ENCODE peak calls at places on chromosomes 4 and X, in seven cellular contexts. One of them, this sample, is unnamed.

GRCh38 chrX:119647552-119648420 is 41.6 kb upstream of the NKRF start:
- DNase-seq in endothelial cell: no peak
- DNase-seq in AG09309: no peak
- DNase-seq in astrocyte of the spinal cord: no peak
- DNase-seq in foreskin keratinocyte: no peak
- DNase-seq in fibroblast of mammary gland: no peak
- DNase-seq in adrenal gland: no peak
- DNase-seq in this sample: no peak

GRCh38 chr4:146105464-146105863 is 70.1 kb upstream of the LSM6 start:
- DNase-seq in astrocyte of the spinal cord: no peak
- DNase-seq in adrenal gland: no peak
- DNase-seq in fibroblast of mammary gland: no peak
- DNase-seq in foreskin keratinocyte: peak
- DNase-seq in endothelial cell: no peak
- DNase-seq in AG09309: no peak
- DNase-seq in this sample: no peak

GRCh38 chrX:104113237-104113965 is 1.1 kb downstream of the ZCCHC18 start:
- DNase-seq in AG09309: no peak
- DNase-seq in astrocyte of the spinal cord: peak
- DNase-seq in foreskin keratinocyte: peak
- DNase-seq in adrenal gland: peak
- DNase-seq in fibroblast of mammary gland: peak
- DNase-seq in endothelial cell: peak
- DNase-seq in this sample: no peak

GRCh38 chrX:72652132-72652531 is 62.0 kb downstream of the PHKA1 start:
- DNase-seq in AG09309: no peak
- DNase-seq in endothelial cell: no peak
- DNase-seq in foreskin keratinocyte: no peak
- DNase-seq in adrenal gland: no peak
- DNase-seq in astrocyte of the spinal cord: no peak
- DNase-seq in fibroblast of mammary gland: no peak
- DNase-seq in this sample: no peak

GRCh38 chr4:87375719-87376291 is 15.2 kb downstream of the HSD17B11 start:
- DNase-seq in endothelial cell: no peak
- DNase-seq in astrocyte of the spinal cord: peak
- DNase-seq in adrenal gland: peak
- DNase-seq in foreskin keratinocyte: peak
- DNase-seq in fibroblast of mammary gland: peak
- DNase-seq in AG09309: peak
- DNase-seq in this sample: no peak

GRCh38 chr4:143489116-143489515 is 24.4 kb upstream of the SMARCA5 start:
- DNase-seq in endothelial cell: no peak
- DNase-seq in astrocyte of the spinal cord: peak
- DNase-seq in fibroblast of mammary gland: peak
- DNase-seq in foreskin keratinocyte: peak
- DNase-seq in AG09309: no peak
- DNase-seq in adrenal gland: no peak
- DNase-seq in this sample: no peak

GRCh38 chr4:100076753-100077152 is 113.5 kb downstream of the DDIT4L start:
- DNase-seq in fibroblast of mammary gland: peak
- DNase-seq in adrenal gland: no peak
- DNase-seq in AG09309: no peak
- DNase-seq in foreskin keratinocyte: no peak
- DNase-seq in astrocyte of the spinal cord: no peak
- DNase-seq in endothelial cell: no peak
- DNase-seq in this sample: no peak

GRCh38 chrX:130106071-130106470 is 4.2 kb downstream of the ELF4 start:
- DNase-seq in AG09309: no peak
- DNase-seq in fibroblast of mammary gland: peak
- DNase-seq in astrocyte of the spinal cord: no peak
- DNase-seq in adrenal gland: peak
- DNase-seq in foreskin keratinocyte: no peak
- DNase-seq in endothelial cell: no peak
- DNase-seq in this sample: no peak

GRCh38 chr4:122606364-122607043 is 14.4 kb downstream of the IL21 start:
- DNase-seq in foreskin keratinocyte: no peak
- DNase-seq in endothelial cell: no peak
- DNase-seq in astrocyte of the spinal cord: no peak
- DNase-seq in AG09309: no peak
- DNase-seq in adrenal gland: no peak
- DNase-seq in fibroblast of mammary gland: no peak
- DNase-seq in this sample: no peak

GRCh38 chr4:137432431-137432830 is 99.9 kb downstream of the PCDH18 start:
- DNase-seq in AG09309: no peak
- DNase-seq in astrocyte of the spinal cord: peak
- DNase-seq in foreskin keratinocyte: no peak
- DNase-seq in fibroblast of mammary gland: no peak
- DNase-seq in endothelial cell: no peak
- DNase-seq in adrenal gland: no peak
- DNase-seq in this sample: no peak

GRCh38 chr4:99507762-99508161 is 3.1 kb upstream of the C4orf17 start:
- DNase-seq in fibroblast of mammary gland: no peak
- DNase-seq in foreskin keratinocyte: peak
- DNase-seq in AG09309: no peak
- DNase-seq in astrocyte of the spinal cord: no peak
- DNase-seq in endothelial cell: no peak
- DNase-seq in adrenal gland: no peak
- DNase-seq in this sample: no peak

GRCh38 chr4:57410331-57411052 is 300.3 kb upstream of the IGFBP7 start:
- DNase-seq in fibroblast of mammary gland: no peak
- DNase-seq in foreskin keratinocyte: no peak
- DNase-seq in AG09309: no peak
- DNase-seq in astrocyte of the spinal cord: no peak
- DNase-seq in endothelial cell: no peak
- DNase-seq in adrenal gland: no peak
- DNase-seq in this sample: no peak

GRCh38 chr4:121690001-121690400 is 6.8 kb downstream of the ANXA5 start:
- DNase-seq in fibroblast of mammary gland: peak
- DNase-seq in astrocyte of the spinal cord: peak
- DNase-seq in endothelial cell: no peak
- DNase-seq in foreskin keratinocyte: peak
- DNase-seq in AG09309: peak
- DNase-seq in adrenal gland: no peak
- DNase-seq in this sample: no peak

GRCh38 chr4:133147922-133148689 is 988 bp upstream of the PCDH10 start:
- DNase-seq in adrenal gland: no peak
- DNase-seq in AG09309: no peak
- DNase-seq in endothelial cell: peak
- DNase-seq in fibroblast of mammary gland: peak
- DNase-seq in foreskin keratinocyte: peak
- DNase-seq in astrocyte of the spinal cord: peak
- DNase-seq in this sample: peak

GRCh38 chr4:8276358-8277240 is 7.0 kb downstream of the HTRA3 start:
- DNase-seq in foreskin keratinocyte: no peak
- DNase-seq in AG09309: no peak
- DNase-seq in astrocyte of the spinal cord: peak
- DNase-seq in fibroblast of mammary gland: peak
- DNase-seq in adrenal gland: peak
- DNase-seq in endothelial cell: no peak
- DNase-seq in this sample: no peak

GRCh38 chrX:115693476-115693875 is 132.5 kb downstream of the PLS3 start:
- DNase-seq in AG09309: no peak
- DNase-seq in adrenal gland: no peak
- DNase-seq in foreskin keratinocyte: no peak
- DNase-seq in endothelial cell: no peak
- DNase-seq in astrocyte of the spinal cord: no peak
- DNase-seq in fibroblast of mammary gland: no peak
- DNase-seq in this sample: no peak

GRCh38 chr4:149823770-149824221 is 8.2 kb upstream of the IQCM start:
- DNase-seq in foreskin keratinocyte: peak
- DNase-seq in astrocyte of the spinal cord: peak
- DNase-seq in fibroblast of mammary gland: peak
- DNase-seq in adrenal gland: no peak
- DNase-seq in AG09309: peak
- DNase-seq in endothelial cell: no peak
- DNase-seq in this sample: no peak

GRCh38 chr4:107444-108429 is 16.6 kb upstream of the ZNF718 start:
- DNase-seq in fibroblast of mammary gland: no peak
- DNase-seq in adrenal gland: no peak
- DNase-seq in endothelial cell: peak
- DNase-seq in astrocyte of the spinal cord: no peak
- DNase-seq in foreskin keratinocyte: no peak
- DNase-seq in AG09309: no peak
- DNase-seq in this sample: no peak

GRCh38 chr4:181952478-181952877 is 290.7 kb upstream of the TENM3 start:
- DNase-seq in adrenal gland: peak
- DNase-seq in fibroblast of mammary gland: peak
- DNase-seq in AG09309: peak
- DNase-seq in foreskin keratinocyte: peak
- DNase-seq in endothelial cell: no peak
- DNase-seq in astrocyte of the spinal cord: peak
- DNase-seq in this sample: no peak

GRCh38 chr4:189804884-189805283 is 135.8 kb upstream of the FRG1 start:
- DNase-seq in foreskin keratinocyte: no peak
- DNase-seq in fibroblast of mammary gland: no peak
- DNase-seq in endothelial cell: no peak
- DNase-seq in astrocyte of the spinal cord: no peak
- DNase-seq in adrenal gland: no peak
- DNase-seq in AG09309: no peak
- DNase-seq in this sample: no peak

GRCh38 chrX:147565239-147565638 is 346.5 kb upstream of the FMR1 start:
- DNase-seq in fibroblast of mammary gland: peak
- DNase-seq in AG09309: no peak
- DNase-seq in adrenal gland: no peak
- DNase-seq in endothelial cell: no peak
- DNase-seq in foreskin keratinocyte: peak
- DNase-seq in astrocyte of the spinal cord: no peak
- DNase-seq in this sample: no peak

GRCh38 chr4:181685911-181686310 is 557.3 kb upstream of the TENM3 start:
- DNase-seq in foreskin keratinocyte: peak
- DNase-seq in fibroblast of mammary gland: peak
- DNase-seq in astrocyte of the spinal cord: peak
- DNase-seq in AG09309: peak
- DNase-seq in endothelial cell: no peak
- DNase-seq in adrenal gland: no peak
- DNase-seq in this sample: no peak

GRCh38 chr4:19135886-19136633 is 1114.5 kb upstream of the LCORL start:
- DNase-seq in AG09309: no peak
- DNase-seq in adrenal gland: no peak
- DNase-seq in astrocyte of the spinal cord: no peak
- DNase-seq in endothelial cell: no peak
- DNase-seq in fibroblast of mammary gland: no peak
- DNase-seq in foreskin keratinocyte: no peak
- DNase-seq in this sample: no peak

GRCh38 chr4:2045518-2045951 is 13.6 kb upstream of the NAT8L start:
- DNase-seq in fibroblast of mammary gland: no peak
- DNase-seq in foreskin keratinocyte: no peak
- DNase-seq in astrocyte of the spinal cord: no peak
- DNase-seq in AG09309: no peak
- DNase-seq in endothelial cell: no peak
- DNase-seq in adrenal gland: peak
- DNase-seq in this sample: no peak

GRCh38 chrX:72142094-72142843 is 10.6 kb upstream of the RTL5 start:
- DNase-seq in adrenal gland: no peak
- DNase-seq in endothelial cell: no peak
- DNase-seq in foreskin keratinocyte: no peak
- DNase-seq in AG09309: no peak
- DNase-seq in fibroblast of mammary gland: no peak
- DNase-seq in astrocyte of the spinal cord: no peak
- DNase-seq in this sample: no peak

GRCh38 chrX:48761674-48762471 is at the start of gene GLOD5:
- DNase-seq in endothelial cell: peak
- DNase-seq in foreskin keratinocyte: peak
- DNase-seq in AG09309: no peak
- DNase-seq in adrenal gland: peak
- DNase-seq in astrocyte of the spinal cord: no peak
- DNase-seq in fibroblast of mammary gland: peak
- DNase-seq in this sample: peak
- TF ChIP-seq CTCF in endothelial cell: no peak
- TF ChIP-seq CTCF in foreskin keratinocyte: peak
- TF ChIP-seq CTCF in AG09309: peak
- TF ChIP-seq CTCF in adrenal gland: no peak
- TF ChIP-seq CTCF in astrocyte of the spinal cord: peak
- TF ChIP-seq CTCF in fibroblast of mammary gland: no peak
- TF ChIP-seq CTCF in this sample: no peak

GRCh38 chr4:6684656-6685055 is 9.0 kb upstream of the S100P start:
- DNase-seq in astrocyte of the spinal cord: no peak
- DNase-seq in foreskin keratinocyte: no peak
- DNase-seq in adrenal gland: no peak
- DNase-seq in fibroblast of mammary gland: no peak
- DNase-seq in AG09309: no peak
- DNase-seq in endothelial cell: no peak
- DNase-seq in this sample: no peak

GRCh38 chr4:6687947-6688878 is 5.5 kb upstream of the S100P start:
- DNase-seq in AG09309: no peak
- DNase-seq in foreskin keratinocyte: no peak
- DNase-seq in adrenal gland: peak
- DNase-seq in endothelial cell: no peak
- DNase-seq in fibroblast of mammary gland: no peak
- DNase-seq in astrocyte of the spinal cord: no peak
- DNase-seq in this sample: no peak

GRCh38 chr4:6682862-6683590 is 10.7 kb upstream of the S100P start:
- DNase-seq in endothelial cell: no peak
- DNase-seq in foreskin keratinocyte: no peak
- DNase-seq in astrocyte of the spinal cord: no peak
- DNase-seq in AG09309: no peak
- DNase-seq in adrenal gland: no peak
- DNase-seq in fibroblast of mammary gland: no peak
- DNase-seq in this sample: no peak

GRCh38 chr4:6688879-6689505 is 4.7 kb upstream of the S100P start:
- DNase-seq in endothelial cell: no peak
- DNase-seq in fibroblast of mammary gland: peak
- DNase-seq in AG09309: peak
- DNase-seq in astrocyte of the spinal cord: peak
- DNase-seq in foreskin keratinocyte: peak
- DNase-seq in adrenal gland: peak
- DNase-seq in this sample: peak

GRCh38 chr4:6686104-6686787 is 7.4 kb upstream of the S100P start:
- DNase-seq in fibroblast of mammary gland: no peak
- DNase-seq in foreskin keratinocyte: no peak
- DNase-seq in astrocyte of the spinal cord: no peak
- DNase-seq in endothelial cell: no peak
- DNase-seq in adrenal gland: no peak
- DNase-seq in AG09309: no peak
- DNase-seq in this sample: no peak
- TF ChIP-seq CTCF in fibroblast of mammary gland: no peak
- TF ChIP-seq CTCF in foreskin keratinocyte: no peak
- TF ChIP-seq CTCF in astrocyte of the spinal cord: no peak
- TF ChIP-seq CTCF in endothelial cell: no peak
- TF ChIP-seq CTCF in adrenal gland: no peak
- TF ChIP-seq CTCF in AG09309: no peak
- TF ChIP-seq CTCF in this sample: no peak

GRCh38 chrX:44494357-44494756 is 48.3 kb downstream of the FUNDC1 start:
- DNase-seq in AG09309: no peak
- DNase-seq in foreskin keratinocyte: no peak
- DNase-seq in endothelial cell: no peak
- DNase-seq in astrocyte of the spinal cord: no peak
- DNase-seq in adrenal gland: no peak
- DNase-seq in fibroblast of mammary gland: no peak
- DNase-seq in this sample: no peak
- TF ChIP-seq CTCF in AG09309: no peak
- TF ChIP-seq CTCF in foreskin keratinocyte: no peak
- TF ChIP-seq CTCF in endothelial cell: no peak
- TF ChIP-seq CTCF in astrocyte of the spinal cord: no peak
- TF ChIP-seq CTCF in adrenal gland: no peak
- TF ChIP-seq CTCF in fibroblast of mammary gland: no peak
- TF ChIP-seq CTCF in this sample: no peak

DNA sequence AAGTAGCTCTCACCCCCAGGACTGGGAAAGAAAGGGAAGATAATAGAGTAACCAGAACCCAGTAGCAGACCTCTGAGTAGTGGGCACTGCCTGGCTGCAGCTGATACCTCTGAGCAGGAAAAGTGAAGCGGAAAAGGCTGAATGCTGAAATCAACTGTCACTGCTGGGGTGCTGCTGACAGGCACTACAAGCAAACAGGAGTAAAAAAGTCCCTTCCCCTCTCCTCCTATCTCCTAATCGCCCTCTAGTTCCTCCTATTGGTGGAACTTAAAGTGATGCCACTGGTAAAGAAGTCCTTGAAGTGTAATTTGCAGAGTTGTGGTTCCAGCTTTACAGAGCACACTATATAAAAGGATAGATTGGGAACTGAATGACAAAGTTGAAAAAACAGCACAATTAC is 32.8 kb upstream of the GLRB start:
- DNase-seq in fibroblast of mammary gland: peak
- DNase-seq in endothelial cell: peak
- DNase-seq in foreskin keratinocyte: peak
- DNase-seq in astrocyte of the spinal cord: peak
- DNase-seq in adrenal gland: no peak
- DNase-seq in AG09309: no peak
- DNase-seq in this sample: no peak
- TF ChIP-seq CTCF in fibroblast of mammary gland: peak
- TF ChIP-seq CTCF in endothelial cell: no peak
- TF ChIP-seq CTCF in foreskin keratinocyte: peak
- TF ChIP-seq CTCF in astrocyte of the spinal cord: peak
- TF ChIP-seq CTCF in adrenal gland: no peak
- TF ChIP-seq CTCF in AG09309: peak
- TF ChIP-seq CTCF in this sample: no peak